ENCODE peak calls at places on chromosomes 5 and 9, in seven cellular contexts. E, N, M, K, B, F and C are unnamed samples.

GRCh38 chr5:3449481-3449880 is 146.2 kb upstream of the IRX1 start:
- DNase-seq in F (no peak), M (no peak), N (no peak), B (no peak), E (no peak), K (no peak), C (no peak)

GRCh38 chr9:99878651-99879050 is 27.8 kb upstream of the STX17 start:
- DNase-seq in K (no peak), B (no peak), M (peak; percentile 7), F (no peak), E (no peak), N (no peak), C (no peak)

GRCh38 chr5:55415071-55415470 is 107.3 kb downstream of the MTREX start:
- DNase-seq in B (no peak), K (no peak), N (no peak), F (no peak), M (no peak), E (no peak), C (no peak)

GRCh38 chr5:73022480-73023169 is 66.8 kb downstream of the FCHO2 start:
- DNase-seq in F (no peak), K (no peak), N (no peak), E (no peak), B (no peak), M (peak; percentile 54), C (no peak)

GRCh38 chr9:72478993-72479392 is 42.4 kb upstream of the TMC1 start:
- DNase-seq in M (no peak), E (no peak), N (no peak), K (peak; percentile 45), F (no peak), B (no peak), C (no peak)

GRCh38 chr5:14980698-14981097 is 109.1 kb upstream of the ANKH start:
- DNase-seq in K (no peak), F (no peak), N (no peak), B (no peak), M (no peak), E (no peak), C (no peak)

GRCh38 chr5:137649228-137649890 is 86.5 kb downstream of the KLHL3 start:
- DNase-seq in K (peak; percentile 81), F (peak; percentile 18), M (no peak), N (no peak), E (no peak), B (peak; percentile 11), C (peak; percentile 51)

GRCh38 chr5:79107020-79107796 is 4.4 kb upstream of the BHMT start:
- DNase-seq in M (no peak), K (peak; percentile 23), B (peak; percentile 11), F (no peak), E (no peak), N (no peak), C (peak; percentile 58)

GRCh38 chr9:110270211-110270995 is 14.1 kb upstream of the TXN start:
- DNase-seq in N (no peak), B (no peak), K (no peak), E (no peak), M (no peak), F (no peak), C (no peak)

GRCh38 chr9:90903731-90904422 is 102.3 kb downstream of the SYK start:
- DNase-seq in B (no peak), K (no peak), E (no peak), M (peak; percentile 23), N (no peak), F (no peak), C (no peak)

GRCh38 chr9:76676857-76677256 is 87.4 kb upstream of the PCA3 start:
- DNase-seq in K (no peak), M (peak; percentile 11), F (no peak), N (no peak), E (no peak), B (no peak), C (no peak)

GRCh38 chr5:121870489-121870888 is 18.8 kb downstream of the FTMT start:
- DNase-seq in K (peak; percentile 8), N (no peak), E (no peak), F (no peak), B (no peak), M (peak; percentile 16), C (peak; percentile 16)

DNA sequence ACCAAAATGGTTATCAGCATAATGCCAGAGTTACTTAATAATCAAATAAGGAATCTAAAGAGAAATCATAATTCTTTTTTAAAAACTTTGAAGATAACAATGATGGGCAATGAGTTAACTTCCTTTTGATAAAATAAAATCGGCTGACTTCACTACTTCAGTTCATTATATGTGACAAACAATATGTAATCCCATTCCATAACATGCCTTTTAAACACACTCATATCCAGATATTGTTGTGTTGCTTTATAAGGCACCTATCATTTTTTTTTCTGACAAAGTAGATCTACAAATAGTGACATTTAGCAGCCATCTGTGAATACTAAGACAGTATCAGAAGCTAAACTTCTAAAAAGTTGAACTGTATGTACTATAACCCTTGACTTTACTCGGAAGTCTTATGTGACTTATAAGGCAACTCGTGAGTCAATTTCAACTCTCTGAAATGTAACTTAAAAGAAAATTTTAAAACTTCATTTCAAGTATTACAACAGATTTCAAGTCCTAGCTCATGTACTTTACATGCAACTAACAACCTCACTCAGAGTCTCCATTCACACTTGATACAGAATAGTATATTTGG is 7.5 kb downstream of the ADAMTS6 start:
- DNase-seq in B (no peak), F (no peak), N (no peak), E (no peak), K (no peak), M (no peak), C (no peak)
- H3K4me3 ChIP-seq in B (no peak overlapping the region), F (no peak overlapping the region), N (no peak overlapping the region), E (no peak overlapping the region), K (no peak overlapping the region), M (no peak overlapping the region), C (no peak overlapping the region)

DNA sequence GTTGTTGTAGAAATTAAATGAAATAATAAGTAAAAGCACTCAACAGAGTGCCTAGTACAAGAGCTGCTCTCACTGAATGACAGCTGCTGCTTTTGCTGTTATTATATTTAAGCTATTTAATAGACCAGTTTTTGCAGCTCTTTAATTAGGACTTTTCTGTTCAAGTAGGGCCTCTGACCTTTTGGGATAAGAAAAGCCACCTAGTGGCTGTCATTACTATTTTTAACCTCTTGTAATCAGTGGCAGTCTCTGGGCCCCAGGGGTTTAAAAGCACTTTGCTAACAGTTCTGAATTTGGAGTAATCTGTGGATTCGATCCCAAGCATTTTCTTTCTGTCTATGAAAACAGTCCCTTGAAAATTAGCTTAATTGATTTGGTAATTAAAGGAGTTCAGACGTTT is 121.1 kb downstream of the NUDT12 start:
- DNase-seq in K (no peak), F (peak; percentile 11), N (no peak), M (no peak), B (no peak), E (no peak), C (no peak)
- TF ChIP-seq CTCF in K (no peak), F (peak; percentile 56), N (no peak), M (peak; percentile 16), B (peak; percentile 7), E (no peak), C (peak; percentile 19)

GRCh38 chr9:124016152-124017063 is 4.8 kb downstream of the LHX2 start:
- DNase-seq in N (no peak), K (no peak), E (no peak), B (no peak), F (no peak), M (no peak), C (no peak)
- H3K4me3 ChIP-seq in N (no peak overlapping the region), K (no peak overlapping the region), E (peak overlapping the region; percentile 16), B (peak overlapping the region; percentile 37), F (no peak overlapping the region), M (no peak overlapping the region), C (no peak overlapping the region)

DNA sequence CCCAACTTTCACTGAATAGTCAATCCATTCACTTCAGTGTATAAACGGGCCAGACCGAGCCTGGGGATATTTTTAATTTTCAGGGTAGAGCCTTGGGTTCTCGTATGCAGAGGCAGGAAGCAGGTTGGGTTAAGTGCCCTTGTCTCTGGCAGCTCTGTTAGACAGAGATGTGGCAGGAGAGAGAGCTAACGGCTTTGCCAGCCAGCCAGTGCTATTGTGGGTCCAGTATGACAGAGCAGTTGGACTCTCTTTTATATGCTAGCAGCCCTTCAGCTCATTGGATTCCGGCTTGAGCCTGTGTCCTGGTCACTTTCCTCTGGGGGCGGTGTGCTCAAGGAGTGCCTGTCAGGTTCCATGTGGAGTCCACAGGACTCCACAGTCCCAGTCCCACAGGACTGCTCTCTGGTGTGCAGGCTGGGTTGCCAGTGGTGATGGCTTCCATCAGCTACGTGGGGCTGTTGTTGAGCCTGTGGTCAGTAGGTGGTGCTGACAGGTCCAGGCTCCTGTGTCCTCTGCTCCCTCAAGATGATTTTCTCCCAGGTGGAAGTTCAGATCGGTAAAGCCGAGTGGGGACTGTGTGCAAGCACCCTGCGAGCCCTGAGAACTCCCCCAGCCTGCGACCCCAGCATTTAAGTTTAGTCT is 14.3 kb downstream of the CLTA start:
- DNase-seq in F (peak; percentile 37), N (no peak), K (no peak), B (no peak), M (peak; percentile 18), E (peak; percentile 31), C (no peak)
- TF ChIP-seq CTCF in F (peak; percentile 45), N (no peak), K (peak; percentile 21), B (peak; percentile 16), M (no peak), E (peak; percentile 36), C (peak; percentile 37)

DNA sequence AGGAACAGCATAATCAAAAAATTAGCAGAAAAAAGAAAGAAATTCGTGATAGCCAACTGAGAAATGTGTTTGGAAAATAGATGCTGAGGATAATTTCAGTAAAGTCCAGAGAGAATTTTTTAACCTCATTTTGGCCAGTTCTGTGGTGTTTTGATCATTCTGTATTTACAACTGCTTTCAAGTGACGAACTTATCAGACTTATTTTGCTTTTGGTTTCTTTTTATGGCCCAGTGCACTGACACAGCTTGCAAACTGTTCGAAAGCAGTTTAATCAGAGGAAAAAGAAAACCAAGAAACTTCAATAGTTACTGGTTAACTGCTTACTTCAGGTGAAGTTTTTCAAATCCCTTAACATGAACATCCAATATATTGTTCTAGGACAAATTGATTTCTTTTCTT is 1.9 kb downstream of the SDHA start:
- DNase-seq in B (no peak), F (no peak), E (no peak), N (no peak), M (no peak), K (no peak), C (peak; percentile 73)
- H3K4me3 ChIP-seq in B (peak overlapping the region; percentile 82), F (peak overlapping the region; percentile 93), E (peak overlapping the region; percentile 91), N (peak overlapping the region; percentile 85), M (peak overlapping the region; percentile 72), K (peak overlapping the region; percentile 97), C (peak overlapping the region; percentile 92)

GRCh38 chr5:124231794-124232193 is 514.6 kb downstream of the ZNF608 start:
- DNase-seq in E (no peak), M (no peak), F (no peak), B (no peak), N (no peak), K (no peak), C (no peak)

GRCh38 chr5:124230456-124230855 is 516.0 kb downstream of the ZNF608 start:
- DNase-seq in K (no peak), E (no peak), N (no peak), F (no peak), B (no peak), M (no peak), C (no peak)

GRCh38 chr5:124234022-124234899 is 512.2 kb downstream of the ZNF608 start:
- DNase-seq in B (no peak), E (no peak), F (peak; percentile 26), N (no peak), K (no peak), M (no peak), C (no peak)

GRCh38 chr5:124231240-124231639 is 515.2 kb downstream of the ZNF608 start:
- DNase-seq in F (no peak), M (no peak), K (no peak), B (no peak), N (no peak), E (no peak), C (no peak)

GRCh38 chr5:124232517-124232916 is 513.9 kb downstream of the ZNF608 start:
- DNase-seq in E (no peak), B (no peak), N (peak; percentile 62), M (no peak), K (no peak), F (no peak), C (no peak)
- TF ChIP-seq CTCF in E (no peak), B (no peak), N (no peak), M (no peak), K (no peak), F (no peak), C (no peak)